ENCODE peak calls at places on chromosomes 7 and 10, in eight cellular contexts. K is thoracic aorta; O is cardiac fibroblast; N is body of pancreas; Y is CD8-positive, alpha-beta T cell; X is fibroblast of pulmonary artery; A is prostate gland; C is WERI-Rb-1. B is an unnamed sample.

GRCh38 chr7:44998153-44998871 is 1.7 kb upstream of the CCM2 start:
- DNase-seq in K (no peak), O (no peak), Y (no peak), A (no peak), C (no peak), X (no peak), N (no peak), B (no peak)

GRCh38 chr7:37052673-37053072 is 328.4 kb upstream of the AOAH start:
- DNase-seq in O (peak), K (no peak), Y (no peak), N (peak), C (no peak), A (no peak), X (peak), B (peak)

GRCh38 chr7:122885583-122886356 is 490 bp downstream of the CADPS2 start:
- DNase-seq in O (peak), A (peak), K (no peak), X (peak), N (peak), C (peak), Y (no peak), B (peak)

GRCh38 chr7:30660331-30661255 is 21.7 kb downstream of the CRHR2 start:
- DNase-seq in O (no peak), C (no peak), N (no peak), K (no peak), Y (no peak), A (no peak), X (no peak), B (peak)

GRCh38 chr10:110350812-110351211 is 46.1 kb upstream of the SMNDC1 start:
- DNase-seq in K (no peak), Y (no peak), O (no peak), X (no peak), A (no peak), C (no peak), N (no peak), B (no peak)

GRCh38 chr7:35374858-35375257 is 121.0 kb upstream of the TBX20 start:
- DNase-seq in A (no peak), K (no peak), N (no peak), Y (no peak), O (no peak), X (no peak), C (no peak), B (no peak)

GRCh38 chr7:112596260-112596659 is 115.5 kb downstream of the LSMEM1 start:
- DNase-seq in O (peak), K (no peak), X (peak), Y (no peak), A (no peak), C (no peak), N (no peak), B (peak)

GRCh38 chr10:96692427-96692826 is 27.9 kb downstream of the PIK3AP1 start:
- DNase-seq in C (no peak), A (no peak), N (no peak), O (no peak), K (no peak), X (no peak), Y (no peak), B (no peak)

GRCh38 chr7:3695602-3696001 is 394.6 kb downstream of the SDK1 start:
- DNase-seq in X (peak), C (no peak), Y (no peak), O (peak), A (no peak), K (no peak), N (no peak), B (peak)
- TF ChIP-seq CTCF in X (peak), C (peak), Y (no peak), O (no peak), A (peak), K (no peak), N (no peak), B (peak)

DNA sequence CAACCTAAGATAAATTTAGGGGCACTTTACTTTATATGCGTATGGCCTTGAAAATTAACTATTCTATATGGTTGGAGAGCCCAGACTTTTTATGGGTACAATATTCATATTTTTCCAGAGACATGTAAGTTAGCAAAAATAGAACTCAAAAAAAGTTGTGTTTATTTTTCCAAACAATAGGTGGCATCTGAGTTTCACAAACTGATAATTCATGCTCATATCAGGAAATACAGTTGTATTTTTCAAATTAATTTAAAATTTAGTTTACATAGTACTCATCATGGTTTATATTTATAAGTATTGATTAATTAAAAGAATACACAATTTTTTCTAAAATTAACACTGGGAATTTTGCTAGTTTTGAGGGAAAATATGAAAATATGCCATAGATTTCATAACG is 34.6 kb downstream of the ANKRD7 start:
- DNase-seq in X (peak), C (no peak), Y (no peak), N (no peak), A (no peak), K (no peak), O (no peak), B (no peak)
- TF ChIP-seq CTCF in X (no peak), C (no peak), Y (peak), N (no peak), A (no peak), K (peak), O (no peak), B (peak)

GRCh38 chr7:150739045-150739432 is 1.8 kb downstream of the GIMAP5 start:
- DNase-seq in K (no peak), O (no peak), C (no peak), A (no peak), X (no peak), Y (no peak), N (no peak), B (no peak)
- TF ChIP-seq CTCF in K (no peak), O (no peak), C (no peak), A (peak), X (no peak), Y (no peak), N (peak), B (no peak)

DNA sequence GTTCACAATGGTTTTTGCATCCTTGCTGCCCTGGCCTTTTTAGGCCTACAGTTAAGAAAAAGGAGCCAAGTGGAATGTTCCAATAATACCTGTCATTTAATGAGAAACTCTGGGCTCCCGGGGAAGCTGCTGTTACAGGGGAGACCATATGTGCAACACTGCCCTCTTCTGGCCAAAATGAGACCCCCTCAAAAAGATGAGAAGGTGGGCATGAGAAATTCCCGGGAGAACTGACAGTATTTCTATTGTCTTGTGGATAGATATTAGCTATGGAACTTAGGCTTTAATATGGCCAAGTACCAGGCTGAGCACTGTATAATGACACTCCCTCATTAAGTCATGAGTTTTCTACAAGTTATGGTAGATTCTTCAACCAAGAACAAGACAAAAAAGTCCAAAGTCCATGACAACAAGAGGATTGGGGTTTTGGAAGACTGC is 99.4 kb downstream of the CCDC3 start:
- DNase-seq in O (peak), X (peak), Y (peak), C (peak), K (no peak), A (peak), N (peak), B (peak)
- TF ChIP-seq CTCF in O (peak), X (peak), Y (peak), C (peak), K (peak), A (peak), N (peak), B (peak)

DNA sequence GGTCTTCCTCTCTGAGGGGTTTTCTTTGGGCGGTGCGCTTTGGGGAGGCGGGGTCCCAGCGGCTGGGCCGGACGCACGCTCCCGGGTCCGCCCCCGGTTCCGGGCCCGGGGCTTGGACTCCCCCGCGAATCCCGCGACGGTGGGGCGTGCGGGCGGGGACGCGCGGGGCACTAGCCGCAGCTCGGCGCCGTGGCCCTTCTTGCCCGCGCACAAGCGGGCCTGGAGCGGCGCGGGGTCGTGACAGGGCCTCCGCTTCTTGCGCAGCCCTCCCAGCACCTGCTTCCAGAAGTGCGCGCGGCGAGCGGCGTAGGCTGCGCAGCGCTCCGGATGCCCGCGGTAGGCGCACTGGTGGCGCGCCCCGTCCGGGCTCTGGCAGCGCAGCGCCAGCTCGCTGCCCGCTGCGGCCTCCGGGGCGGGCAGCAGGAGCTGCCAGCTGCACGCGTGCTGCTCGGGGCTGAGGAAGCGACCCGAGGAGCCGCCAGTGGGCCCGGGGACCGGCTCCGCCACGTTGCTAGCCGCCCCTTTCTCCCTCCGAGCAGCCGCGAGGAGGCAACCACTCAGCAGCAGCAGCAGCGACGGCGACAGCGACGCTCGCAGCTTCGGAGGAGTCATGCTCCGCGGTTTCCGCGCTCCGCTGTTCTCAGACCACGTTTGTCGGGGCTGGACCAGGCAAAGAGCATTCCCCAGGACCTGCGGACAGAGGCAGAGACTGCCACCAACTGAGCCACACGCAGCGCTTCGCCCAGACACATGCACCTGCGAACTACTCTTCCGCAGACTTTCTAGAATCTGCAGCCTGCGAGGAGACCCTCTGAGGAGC is 718 bp downstream of the FGFBP3 start:
- DNase-seq in Y (peak), X (peak), N (peak), A (peak), C (peak), O (peak), K (peak), B (peak)
- TF ChIP-seq CTCF in Y (peak), X (peak), N (peak), A (no peak), C (peak), O (peak), K (peak), B (peak)

B was measured in MCF 10A.